ENCODE peak calls at places on chromosomes 11 and 22, in ten cellular contexts. I, X, S, M, G, C, Q, R, T and Z are unnamed samples.

GRCh38 chr11:33179431-33179830 is 18.2 kb upstream of the CSTF3 start:
- DNase-seq in I (no peak), T (no peak), C (peak), G (peak), M (no peak), S (no peak), R (no peak), Q (no peak), X (no peak), Z (no peak)

GRCh38 chr11:116969694-116970093 is 128.5 kb downstream of the SIK3 start:
- DNase-seq in R (no peak), I (no peak), C (no peak), S (no peak), Q (no peak), G (no peak), T (no peak), M (no peak), X (no peak), Z (no peak)

GRCh38 chr22:32661737-32662586 is 139.5 kb upstream of the TIMP3 start:
- DNase-seq in C (peak), S (no peak), X (no peak), M (no peak), T (no peak), G (no peak), R (no peak), Q (no peak), I (no peak), Z (no peak)

GRCh38 chr11:61851128-61851899 is 23.2 kb downstream of the FADS2 start:
- DNase-seq in S (no peak), C (no peak), I (no peak), M (no peak), X (no peak), Q (no peak), G (no peak), T (no peak), R (no peak), Z (no peak)

GRCh38 chr11:30741039-30741550 is 154.9 kb upstream of the MPPED2 start:
- DNase-seq in R (no peak), T (no peak), M (no peak), I (no peak), S (no peak), X (no peak), G (no peak), Q (no peak), C (peak), Z (no peak)

GRCh38 chr22:37672920-37673453 is 2.4 kb upstream of the LGALS1 start:
- DNase-seq in R (no peak), X (no peak), I (no peak), C (no peak), G (no peak), M (no peak), Q (no peak), S (no peak), T (no peak), Z (no peak)

GRCh38 chr11:9047986-9048522 is 43.3 kb downstream of the SCUBE2 start:
- DNase-seq in X (no peak), R (no peak), S (no peak), Q (no peak), G (no peak), M (no peak), I (no peak), C (peak), T (no peak), Z (no peak)

GRCh38 chr11:74307409-74307808 is 4.0 kb downstream of the P4HA3 start:
- DNase-seq in S (no peak), X (no peak), T (no peak), R (peak), C (peak), G (no peak), I (no peak), M (no peak), Q (no peak), Z (no peak)

GRCh38 chr11:130390071-130390758 is 38.2 kb downstream of the ADAMTS8 start:
- DNase-seq in T (no peak), R (peak), M (no peak), I (no peak), S (peak), X (no peak), Q (no peak), C (peak), G (peak), Z (no peak)

GRCh38 chr11:3853935-3854659 is 1.4 kb upstream of the STIM1 start:
- DNase-seq in R (no peak), X (no peak), Q (no peak), S (no peak), C (no peak), I (no peak), T (no peak), M (no peak), G (peak), Z (no peak)

GRCh38 chr11:30758012-30758411 is 171.9 kb upstream of the MPPED2 start:
- DNase-seq in T (no peak), G (no peak), R (no peak), Q (no peak), M (no peak), C (no peak), I (no peak), S (no peak), X (no peak), Z (no peak)

GRCh38 chr22:37231406-37232139 is 12.5 kb downstream of the RAC2 start:
- DNase-seq in C (no peak), Q (no peak), S (no peak), I (no peak), M (no peak), X (no peak), G (no peak), R (no peak), T (no peak), Z (no peak)

GRCh38 chr11:5197538-5197937 is 2.9 kb downstream of the OR51V1 start:
- DNase-seq in C (peak), M (no peak), G (no peak), Q (no peak), R (no peak), T (no peak), X (no peak), I (no peak), S (no peak), Z (no peak)

GRCh38 chr11:11476971-11477645 is 124.1 kb upstream of the CSNK2A3 start:
- DNase-seq in C (no peak), Q (peak), M (no peak), X (no peak), T (no peak), S (no peak), I (no peak), R (no peak), G (no peak), Z (no peak)

GRCh38 chr22:29503811-29504372 is 23.9 kb downstream of the NEFH start:
- DNase-seq in T (peak), S (no peak), M (no peak), C (peak), R (peak), G (peak), Q (no peak), X (no peak), I (no peak), Z (no peak)

GRCh38 chr22:33666249-33666648 is 254.0 kb downstream of the LARGE1 start:
- DNase-seq in G (no peak), M (no peak), Q (no peak), S (no peak), X (no peak), T (no peak), R (no peak), I (no peak), C (no peak), Z (no peak)

GRCh38 chr11:9803685-9804413 is 140.0 kb downstream of the SWAP70 start:
- DNase-seq in I (no peak), C (peak), T (no peak), G (no peak), M (no peak), X (no peak), S (no peak), Q (no peak), R (no peak), Z (no peak)

GRCh38 chr22:24975813-24976341 is 23.4 kb downstream of the KIAA1671 start:
- DNase-seq in I (no peak), X (no peak), C (peak), Q (peak), M (no peak), R (no peak), G (no peak), S (no peak), T (peak), Z (no peak)

GRCh38 chr11:119339581-119340334 is 925 bp downstream of the C1QTNF5 start:
- DNase-seq in T (peak), R (no peak), S (no peak), Q (peak), X (peak), C (peak), I (no peak), G (peak), M (peak), Z (peak)

GRCh38 chr11:19679952-19680823 is 32.4 kb upstream of the NAV2 start:
- DNase-seq in R (peak), I (no peak), M (no peak), Q (peak), C (peak), G (no peak), S (peak), X (peak), T (peak), Z (no peak)

GRCh38 chr11:64772318-64773018 is 5.9 kb downstream of the SF1 start:
- DNase-seq in R (no peak), Q (no peak), M (no peak), C (no peak), S (no peak), I (no peak), T (no peak), X (no peak), G (no peak), Z (no peak)

GRCh38 chr11:70303070-70303469 is 32.6 kb downstream of the PPFIA1 start:
- DNase-seq in M (no peak), Q (no peak), X (no peak), S (no peak), T (no peak), I (no peak), G (no peak), C (peak), R (peak), Z (no peak)

GRCh38 chr11:364991-365390 is 4.3 kb upstream of the B4GALNT4 start:
- DNase-seq in M (no peak), Q (peak), T (no peak), C (no peak), R (no peak), X (no peak), I (no peak), S (no peak), G (no peak), Z (no peak)

GRCh38 chr11:31974737-31975136 is 116.1 kb upstream of the RCN1 start:
- DNase-seq in I (no peak), M (no peak), S (peak), R (peak), Q (no peak), C (peak), G (no peak), T (no peak), X (no peak), Z (no peak)

GRCh38 chr11:65742353-65742752 is 21.8 kb upstream of the RNASEH2C start:
- DNase-seq in Q (no peak), T (no peak), M (no peak), G (no peak), C (no peak), R (no peak), S (no peak), I (no peak), X (no peak), Z (no peak)

GRCh38 chr22:23682082-23682481 is 8.7 kb upstream of the RGL4 start:
- DNase-seq in R (no peak), C (no peak), G (no peak), I (no peak), M (no peak), X (no peak), S (no peak), T (no peak), Q (no peak), Z (no peak)

GRCh38 chr22:23180301-23180892 is at the start of gene BCR:
- DNase-seq in Q (peak), I (no peak), X (peak), S (peak), T (peak), R (no peak), M (peak), G (peak), C (peak), Z (no peak)

GRCh38 chr22:35552846-35553245 is 12.2 kb downstream of the RASD2 start:
- DNase-seq in Q (no peak), T (no peak), I (no peak), R (no peak), C (no peak), X (no peak), M (no peak), G (no peak), S (no peak), Z (no peak)

GRCh38 chr22:28817919-28818859 is 17.8 kb upstream of the XBP1 start:
- DNase-seq in T (no peak), G (peak), I (no peak), S (no peak), Q (peak), C (no peak), M (no peak), R (no peak), X (no peak), Z (no peak)

GRCh38 chr11:15826826-15827225 is 529.5 kb downstream of the SOX6 start:
- DNase-seq in G (peak), T (no peak), R (no peak), M (peak), Q (no peak), X (peak), I (no peak), C (peak), S (peak), Z (no peak)

GRCh38 chr11:47394050-47394321 is 14.4 kb upstream of the SLC39A13 start:
- DNase-seq in R (no peak), Q (peak), G (no peak), I (no peak), X (no peak), S (no peak), M (no peak), T (no peak), C (no peak), Z (no peak)

GRCh38 chr11:19777032-19777341 is 64.3 kb downstream of the NAV2 start:
- DNase-seq in X (peak), M (peak), G (no peak), S (peak), R (no peak), T (no peak), Q (no peak), C (no peak), I (no peak), Z (peak)

GRCh38 chr11:79182794-79183193 is 258.0 kb downstream of the TENM4 start:
- DNase-seq in G (no peak), R (peak), T (no peak), Q (no peak), X (no peak), M (no peak), C (peak), I (no peak), S (no peak), Z (no peak)

GRCh38 chr11:15909937-15910598 is 446.3 kb downstream of the SOX6 start:
- DNase-seq in R (no peak), I (no peak), X (no peak), C (no peak), S (no peak), Q (no peak), G (no peak), T (no peak), M (no peak), Z (no peak)

GRCh38 chr11:120998581-120998980 is 25.3 kb upstream of the TBCEL start:
- DNase-seq in M (no peak), C (no peak), Q (no peak), G (no peak), R (no peak), T (no peak), I (no peak), S (no peak), X (no peak), Z (no peak)

DNA sequence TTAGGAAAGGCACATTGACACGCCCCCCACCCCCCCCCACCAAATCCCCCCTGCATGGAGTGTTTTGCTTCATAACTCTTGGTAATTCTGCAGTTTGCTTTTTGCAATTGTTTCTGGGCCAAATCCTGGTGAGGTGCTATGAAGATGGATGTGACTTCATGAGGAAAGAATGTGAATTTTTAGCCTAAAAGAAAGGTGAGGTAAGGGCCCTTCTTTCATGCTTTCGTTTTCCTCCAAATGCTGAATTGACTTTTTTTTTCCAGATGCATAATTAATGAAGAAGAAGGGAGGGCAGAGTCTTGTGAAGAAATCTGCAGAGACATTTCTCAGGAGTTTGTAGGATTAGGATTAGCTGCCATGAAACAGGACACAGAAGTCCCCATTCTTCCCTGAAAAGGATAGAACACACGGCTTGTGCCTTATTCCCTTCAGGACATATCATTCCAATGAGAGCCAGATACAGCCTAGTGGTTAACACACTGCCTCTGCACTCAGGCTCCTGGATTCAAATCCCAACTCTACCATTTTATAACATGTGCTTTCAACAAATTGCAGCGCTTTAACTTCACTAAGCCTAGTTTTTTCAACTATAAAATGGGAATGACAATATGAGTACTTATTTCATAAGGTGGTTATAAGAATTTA is 19.6 kb upstream of the TBCEL start:
- DNase-seq in G (no peak), M (no peak), T (no peak), R (no peak), Q (no peak), C (no peak), X (no peak), I (no peak), S (no peak), Z (no peak)
- TF ChIP-seq CTCF in G (no peak), M (no peak), T (no peak), R (no peak), Q (no peak), C (no peak), X (no peak), I (no peak), S (no peak), Z (no peak)

DNA sequence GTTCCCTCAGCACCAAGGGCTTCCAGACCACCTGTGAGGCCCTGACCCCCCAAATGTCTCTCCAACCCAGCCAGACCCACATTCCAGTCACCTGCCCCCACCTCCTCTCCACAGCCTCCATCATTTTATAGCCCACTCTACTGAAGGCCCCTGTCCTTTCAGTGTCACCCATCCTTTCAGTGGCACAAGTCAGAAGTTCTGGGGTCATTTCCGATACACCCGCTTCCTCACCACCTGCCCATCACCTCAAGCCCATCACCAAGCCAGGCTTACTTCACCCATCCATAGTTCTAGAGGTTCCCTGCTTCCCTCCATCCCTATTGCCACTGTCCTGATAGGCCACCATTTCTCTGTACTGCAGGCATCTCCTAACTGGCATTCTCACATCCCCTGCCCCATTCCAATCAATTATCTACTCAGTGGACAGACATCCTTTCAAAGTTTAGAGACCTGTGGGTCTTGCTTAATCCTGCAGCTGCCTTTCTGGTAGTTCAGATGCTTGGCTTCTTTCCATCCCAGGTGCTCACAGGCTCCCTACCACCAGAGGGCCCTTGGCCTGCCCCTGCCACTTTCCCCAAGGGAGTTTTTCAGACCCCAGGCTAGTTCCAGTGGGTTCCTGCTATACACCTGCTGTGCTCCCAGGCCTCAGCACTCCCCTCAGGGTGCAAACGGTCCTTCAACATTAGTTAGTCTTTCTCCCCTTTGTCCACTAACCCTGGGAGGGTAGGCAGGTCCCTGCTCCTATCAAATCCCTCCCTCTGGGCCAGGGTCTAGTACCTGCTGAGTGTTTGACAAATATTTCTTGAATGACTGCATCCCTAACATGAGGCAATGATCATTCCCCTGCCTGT is 7.6 kb downstream of the KCNQ1OT1 start:
- DNase-seq in S (peak), C (no peak), M (no peak), X (no peak), I (no peak), G (no peak), Q (peak), R (no peak), T (peak), Z (no peak)
- TF ChIP-seq CTCF in S (no peak), C (peak), M (peak), X (no peak), I (peak), G (peak), Q (no peak), R (peak), T (no peak), Z (peak)

DNA sequence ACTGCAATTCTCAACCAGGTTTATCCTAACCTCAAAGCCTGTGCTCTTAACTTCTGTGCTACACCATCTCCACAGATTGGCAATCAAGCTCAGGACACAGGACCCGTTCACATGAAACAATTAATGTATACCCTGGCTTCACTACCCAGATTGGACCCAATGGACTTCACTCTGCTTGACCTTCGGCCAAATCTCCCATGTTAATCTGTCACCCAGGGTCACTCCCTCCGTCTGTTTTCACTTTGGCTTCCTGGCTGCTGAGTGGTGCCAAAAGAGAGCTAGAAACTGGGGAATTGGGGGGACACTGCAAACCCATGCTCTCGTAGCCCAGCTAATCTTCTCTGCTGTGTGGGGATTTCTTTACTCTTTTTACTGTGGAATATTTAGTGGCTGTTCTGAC is 216.1 kb upstream of the ZC3H12C start:
- DNase-seq in C (no peak), T (no peak), G (no peak), I (no peak), R (no peak), X (no peak), M (no peak), S (no peak), Q (no peak), Z (no peak)
- TF ChIP-seq CTCF in C (no peak), T (no peak), G (no peak), I (no peak), R (no peak), X (no peak), M (no peak), S (no peak), Q (no peak), Z (no peak)

DNA sequence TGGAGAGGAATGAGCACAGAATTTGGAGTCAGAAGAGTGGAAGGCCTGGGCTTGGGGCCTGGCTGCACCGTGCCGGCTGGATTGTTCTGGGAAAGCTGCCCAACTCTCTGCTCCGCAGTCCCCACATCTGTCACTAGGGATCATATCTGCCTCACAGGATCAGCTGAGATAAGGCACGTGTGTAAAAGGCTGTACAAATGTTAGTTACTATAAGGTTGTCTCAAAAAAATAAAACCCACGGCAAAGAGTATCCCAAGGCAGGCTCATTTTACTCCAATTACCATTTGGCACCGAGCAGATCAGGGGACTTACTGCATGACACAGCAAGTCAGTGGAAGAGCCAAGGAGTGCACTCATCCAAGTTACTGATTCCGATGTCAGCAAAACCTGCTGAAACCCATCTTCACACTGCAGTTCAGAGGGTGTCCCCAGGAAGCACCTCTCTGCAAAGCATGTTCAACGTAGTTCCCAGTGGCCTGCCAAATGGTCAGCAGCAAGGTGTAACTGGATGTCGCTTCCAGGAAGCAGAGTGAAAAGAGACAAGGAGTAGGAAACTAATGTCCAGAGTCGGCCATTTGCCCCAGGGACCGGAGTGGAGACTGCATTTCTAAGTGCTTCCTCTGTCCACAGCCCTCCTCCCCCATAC is 18.1 kb upstream of the MRTFA start:
- DNase-seq in T (peak), S (peak), M (no peak), Q (peak), G (no peak), C (peak), I (no peak), X (peak), R (no peak), Z (no peak)
- TF ChIP-seq CTCF in T (peak), S (peak), M (peak), Q (peak), G (no peak), C (peak), I (peak), X (no peak), R (peak), Z (peak)

GRCh38 chr11:35274909-35275807 is 136.2 kb downstream of the CD44 start:
- DNase-seq in Q (peak), I (no peak), R (no peak), M (no peak), C (no peak), G (no peak), X (no peak), S (no peak), T (no peak), Z (no peak)
- TF ChIP-seq CTCF in Q (no peak), I (no peak), R (no peak), M (no peak), C (no peak), G (no peak), X (no peak), S (no peak), T (no peak), Z (no peak)